ENCODE peak calls at places on chromosomes 3 and 15, in four cellular contexts. N, R, F and W are unnamed samples.

GRCh38 chr15:34753236-34753894 is 1.4 kb downstream of the GJD2 start:
- DNase-seq in N (no peak), R (no peak), F (peak; percentile 48), W (no peak)

GRCh38 chr3:102687851-102688555 is 253.2 kb downstream of the ZPLD1 start:
- DNase-seq in N (no peak), R (no peak), F (no peak), W (no peak)

GRCh38 chr3:23859012-23859743 is 53.4 kb downstream of the UBE2E1 start:
- DNase-seq in N (no peak), R (no peak), F (no peak), W (no peak)

GRCh38 chr3:164890061-164890460 is 188.2 kb downstream of the SI start:
- DNase-seq in N (no peak), R (no peak), F (no peak), W (no peak)

GRCh38 chr15:75043509-75044257 is 20.3 kb downstream of the PPCDC start:
- DNase-seq in N (peak; percentile 93), R (no peak), F (peak; percentile 80), W (peak; percentile 86)

GRCh38 chr3:127722928-127723603 is 50.3 kb downstream of the ABTB1 start:
- DNase-seq in N (no peak), R (no peak), F (no peak), W (no peak)

GRCh38 chr3:102106421-102107097 is 257.2 kb downstream of the NFKBIZ start:
- DNase-seq in N (no peak), R (no peak), F (no peak), W (no peak)

GRCh38 chr15:93029613-93030429 is 59.2 kb downstream of the RGMA start:
- DNase-seq in N (no peak), R (no peak), F (no peak), W (no peak)

GRCh38 chr3:61901986-61902385 is 340.6 kb downstream of the PTPRG start:
- DNase-seq in N (no peak), R (no peak), F (no peak), W (no peak)

GRCh38 chr3:107431298-107432012 is 54.2 kb downstream of the CCDC54 start:
- DNase-seq in N (no peak), R (peak; percentile 37), F (peak; percentile 32), W (peak; percentile 46)

GRCh38 chr3:13281657-13282527 is 138.2 kb downstream of the NUP210 start:
- DNase-seq in N (no peak), R (no peak), F (peak; percentile 62), W (no peak)

GRCh38 chr3:126158016-126158911 is 22.1 kb downstream of the ALDH1L1 start:
- DNase-seq in N (no peak), R (no peak), F (no peak), W (no peak)

GRCh38 chr3:20101041-20101440 is 60.8 kb downstream of the KAT2B start:
- DNase-seq in N (no peak), R (no peak), F (no peak), W (no peak)

GRCh38 chr3:20096135-20096685 is 56.0 kb downstream of the KAT2B start:
- DNase-seq in N (no peak), R (no peak), F (no peak), W (peak; percentile 31)

GRCh38 chr3:20100106-20100605 is 59.9 kb downstream of the KAT2B start:
- DNase-seq in N (no peak), R (no peak), F (no peak), W (no peak)

GRCh38 chr3:20099020-20099539 is 58.8 kb downstream of the KAT2B start:
- DNase-seq in N (no peak), R (no peak), F (no peak), W (no peak)

GRCh38 chr3:20097015-20097414 is 56.8 kb downstream of the KAT2B start:
- DNase-seq in N (no peak), R (no peak), F (no peak), W (no peak)
- TF ChIP-seq SPI1 in N (no peak), R (no peak), F (no peak), W (no peak)

GRCh38 chr15:51603002-51603401 is 19.6 kb downstream of the DMXL2 start:
- DNase-seq in N (no peak), R (no peak), F (no peak), W (no peak)

GRCh38 chr15:51601801-51602200 is 20.8 kb downstream of the DMXL2 start:
- DNase-seq in N (no peak), R (no peak), F (no peak), W (no peak)

GRCh38 chr15:51602484-51602883 is 20.1 kb downstream of the DMXL2 start:
- DNase-seq in N (no peak), R (no peak), F (no peak), W (no peak)

DNA sequence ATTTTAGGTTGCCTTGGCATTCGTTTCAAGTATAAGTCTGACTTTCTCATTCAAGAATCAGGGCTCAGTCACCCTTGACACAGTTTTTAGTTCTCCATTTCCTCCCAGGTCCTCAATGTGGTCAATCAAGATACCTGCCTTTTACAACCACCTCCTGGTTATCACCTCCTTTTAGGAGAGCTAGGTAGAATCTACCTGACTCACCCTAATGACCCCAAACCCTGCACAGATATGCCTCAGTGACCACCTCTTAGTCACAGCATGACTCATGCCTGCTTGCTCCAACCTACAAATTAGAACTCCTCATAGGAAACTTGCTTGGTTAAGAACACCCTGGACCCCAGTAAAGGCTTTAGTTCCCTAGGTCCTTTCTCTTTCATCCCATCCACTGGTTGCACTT is 22.5 kb downstream of the DMXL2 start:
- DNase-seq in N (peak; percentile 15), R (peak; percentile 25), F (no peak), W (no peak)
- TF ChIP-seq SPI1 in N (no peak), R (peak; percentile 52), F (peak; percentile 16), W (no peak)

GRCh38 chr3:120427201-120427600 is 23.6 kb downstream of the FSTL1 start:
- DNase-seq in N (no peak), R (no peak), F (no peak), W (no peak)

GRCh38 chr3:120424506-120424905 is 26.3 kb downstream of the FSTL1 start:
- DNase-seq in N (no peak), R (no peak), F (no peak), W (no peak)

GRCh38 chr3:120425877-120426276 is 24.9 kb downstream of the FSTL1 start:
- DNase-seq in N (no peak), R (no peak), F (no peak), W (no peak)

GRCh38 chr3:120423432-120423831 is 27.4 kb downstream of the FSTL1 start:
- DNase-seq in N (no peak), R (no peak), F (no peak), W (no peak)

DNA sequence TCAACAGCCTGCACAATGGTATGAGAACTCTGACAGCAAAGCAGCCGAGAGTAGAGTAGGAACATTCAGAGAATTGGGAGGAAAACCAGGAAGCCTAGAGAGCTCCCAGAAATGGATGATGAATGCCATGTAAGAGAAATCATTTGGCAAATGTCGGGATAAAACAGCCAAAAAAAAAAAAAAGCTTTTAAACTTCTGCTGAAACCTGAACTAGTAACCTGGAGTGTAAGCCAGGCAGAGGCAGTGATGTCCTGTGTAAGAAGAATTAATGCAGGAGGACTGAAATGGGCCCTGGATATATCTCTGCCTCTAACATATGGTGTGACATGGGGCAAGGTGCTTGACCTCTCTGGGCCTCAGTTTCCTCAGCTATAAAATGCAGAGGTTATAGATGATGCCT is 25.6 kb downstream of the FSTL1 start:
- DNase-seq in N (no peak), R (no peak), F (no peak), W (no peak)
- TF ChIP-seq SPI1 in N (no peak), R (no peak), F (no peak), W (no peak)

GRCh38 chr3:161859057-161859456 is 362.4 kb downstream of the OTOL1 start:
- DNase-seq in N (no peak), R (no peak), F (no peak), W (no peak)

GRCh38 chr3:161851941-161852566 is 355.4 kb downstream of the OTOL1 start:
- DNase-seq in N (peak; percentile 8), R (peak; percentile 5), F (peak; percentile 25), W (peak; percentile 39)

GRCh38 chr3:161859870-161860450 is 363.4 kb downstream of the OTOL1 start:
- DNase-seq in N (no peak), R (no peak), F (no peak), W (no peak)

GRCh38 chr3:161852744-161853143 is 356.1 kb downstream of the OTOL1 start:
- DNase-seq in N (no peak), R (no peak), F (no peak), W (no peak)

DNA sequence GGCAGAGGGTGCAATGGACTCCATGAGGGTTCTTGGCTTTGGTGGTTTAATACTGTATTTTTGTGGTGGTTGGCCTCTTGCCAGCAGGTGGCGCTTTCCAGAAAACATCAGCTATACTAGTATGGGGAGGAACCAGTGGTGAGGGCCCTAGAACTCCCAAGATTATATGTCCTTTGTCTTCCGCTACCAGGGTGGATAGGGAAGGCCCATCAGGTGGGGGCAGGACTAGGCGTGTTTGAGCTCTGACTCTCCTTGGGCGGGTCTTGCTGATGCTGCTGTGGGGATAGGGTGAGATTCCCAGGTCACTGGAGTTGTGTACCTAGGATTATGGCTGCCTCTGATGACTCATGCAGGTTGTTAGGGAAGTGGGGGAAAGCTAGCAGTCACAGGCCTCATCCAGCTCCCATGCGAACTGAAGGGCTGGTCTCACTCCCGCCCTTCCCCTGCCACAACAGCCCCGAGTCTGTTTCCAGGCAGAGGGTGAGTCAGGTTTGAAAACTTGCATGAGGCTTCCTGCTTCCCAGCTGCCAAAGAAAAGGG is 357.7 kb downstream of the OTOL1 start:
- DNase-seq in N (no peak), R (peak; percentile 1), F (no peak), W (no peak)
- TF ChIP-seq SPI1 in N (peak; percentile 2), R (no peak), F (no peak), W (no peak)